ENCODE peak calls at places on chromosomes 7 and 10, in five cellular contexts. One of them, this sample, is unnamed.

GRCh38 chr7:116843373-116843772 is 19.0 kb upstream of the CAPZA2 start:
- DNase-seq in astrocyte of the spinal cord: no peak
- DNase-seq in spleen: no peak
- DNase-seq in hepatocyte: no peak
- DNase-seq in dorsolateral prefrontal cortex: no peak
- DNase-seq in this sample: no peak

GRCh38 chr10:28559661-28560060 is 26.7 kb downstream of the WAC start:
- DNase-seq in spleen: no peak
- DNase-seq in hepatocyte: no peak
- DNase-seq in dorsolateral prefrontal cortex: no peak
- DNase-seq in astrocyte of the spinal cord: no peak
- DNase-seq in this sample: no peak

GRCh38 chr7:149232362-149232761 is 7.1 kb upstream of the ZNF212 start:
- DNase-seq in dorsolateral prefrontal cortex: no peak
- DNase-seq in hepatocyte: no peak
- DNase-seq in astrocyte of the spinal cord: no peak
- DNase-seq in spleen: no peak
- DNase-seq in this sample: no peak

GRCh38 chr10:101843032-101843991 is at the start of gene KCNIP2:
- DNase-seq in spleen: peak; percentile 88
- DNase-seq in dorsolateral prefrontal cortex: peak; percentile 55
- DNase-seq in astrocyte of the spinal cord: no peak
- DNase-seq in hepatocyte: peak; percentile 50
- DNase-seq in this sample: peak; percentile 14

GRCh38 chr10:71367279-71367678 is 29.4 kb upstream of the CDH23 start:
- DNase-seq in spleen: peak; percentile 41
- DNase-seq in astrocyte of the spinal cord: no peak
- DNase-seq in hepatocyte: no peak
- DNase-seq in dorsolateral prefrontal cortex: no peak
- DNase-seq in this sample: no peak

GRCh38 chr7:44257618-44258422 is 57.0 kb downstream of the YKT6 start:
- DNase-seq in astrocyte of the spinal cord: peak; percentile 76
- DNase-seq in hepatocyte: peak; percentile 88
- DNase-seq in spleen: peak; percentile 91
- DNase-seq in dorsolateral prefrontal cortex: peak; percentile 66
- DNase-seq in this sample: peak; percentile 59

GRCh38 chr10:98272690-98273453 is 4.9 kb upstream of the LOXL4 start:
- DNase-seq in spleen: no peak
- DNase-seq in hepatocyte: no peak
- DNase-seq in dorsolateral prefrontal cortex: no peak
- DNase-seq in astrocyte of the spinal cord: no peak
- DNase-seq in this sample: no peak

GRCh38 chr7:36506130-36506794 is 116.6 kb downstream of the ANLN start:
- DNase-seq in hepatocyte: no peak
- DNase-seq in astrocyte of the spinal cord: no peak
- DNase-seq in spleen: no peak
- DNase-seq in dorsolateral prefrontal cortex: no peak
- DNase-seq in this sample: no peak

GRCh38 chr10:4663162-4663992 is 162.6 kb upstream of the AKR1E2 start:
- DNase-seq in dorsolateral prefrontal cortex: no peak
- DNase-seq in hepatocyte: peak; percentile 92
- DNase-seq in astrocyte of the spinal cord: peak; percentile 99
- DNase-seq in spleen: no peak
- DNase-seq in this sample: peak; percentile 84

GRCh38 chr7:66296001-66296521 is 90.9 kb downstream of the TPST1 start:
- DNase-seq in spleen: no peak
- DNase-seq in astrocyte of the spinal cord: peak; percentile 48
- DNase-seq in dorsolateral prefrontal cortex: no peak
- DNase-seq in hepatocyte: no peak
- DNase-seq in this sample: no peak

GRCh38 chr10:46293228-46293627 is 6.4 kb downstream of the ANTXRL start:
- DNase-seq in dorsolateral prefrontal cortex: no peak
- DNase-seq in hepatocyte: no peak
- DNase-seq in spleen: peak; percentile 37
- DNase-seq in astrocyte of the spinal cord: no peak
- DNase-seq in this sample: no peak

GRCh38 chr10:46294641-46295230 is 7.9 kb downstream of the ANTXRL start:
- DNase-seq in spleen: peak; percentile 65
- DNase-seq in astrocyte of the spinal cord: no peak
- DNase-seq in dorsolateral prefrontal cortex: peak; percentile 9
- DNase-seq in hepatocyte: no peak
- DNase-seq in this sample: no peak

GRCh38 chr10:46292573-46293023 is 5.8 kb downstream of the ANTXRL start:
- DNase-seq in dorsolateral prefrontal cortex: no peak
- DNase-seq in spleen: peak; percentile 69
- DNase-seq in hepatocyte: no peak
- DNase-seq in astrocyte of the spinal cord: no peak
- DNase-seq in this sample: no peak

GRCh38 chr10:46291817-46292572 is 5.2 kb downstream of the ANTXRL start:
- DNase-seq in astrocyte of the spinal cord: no peak
- DNase-seq in spleen: peak; percentile 70
- DNase-seq in dorsolateral prefrontal cortex: peak; percentile 28
- DNase-seq in hepatocyte: no peak
- DNase-seq in this sample: no peak

DNA sequence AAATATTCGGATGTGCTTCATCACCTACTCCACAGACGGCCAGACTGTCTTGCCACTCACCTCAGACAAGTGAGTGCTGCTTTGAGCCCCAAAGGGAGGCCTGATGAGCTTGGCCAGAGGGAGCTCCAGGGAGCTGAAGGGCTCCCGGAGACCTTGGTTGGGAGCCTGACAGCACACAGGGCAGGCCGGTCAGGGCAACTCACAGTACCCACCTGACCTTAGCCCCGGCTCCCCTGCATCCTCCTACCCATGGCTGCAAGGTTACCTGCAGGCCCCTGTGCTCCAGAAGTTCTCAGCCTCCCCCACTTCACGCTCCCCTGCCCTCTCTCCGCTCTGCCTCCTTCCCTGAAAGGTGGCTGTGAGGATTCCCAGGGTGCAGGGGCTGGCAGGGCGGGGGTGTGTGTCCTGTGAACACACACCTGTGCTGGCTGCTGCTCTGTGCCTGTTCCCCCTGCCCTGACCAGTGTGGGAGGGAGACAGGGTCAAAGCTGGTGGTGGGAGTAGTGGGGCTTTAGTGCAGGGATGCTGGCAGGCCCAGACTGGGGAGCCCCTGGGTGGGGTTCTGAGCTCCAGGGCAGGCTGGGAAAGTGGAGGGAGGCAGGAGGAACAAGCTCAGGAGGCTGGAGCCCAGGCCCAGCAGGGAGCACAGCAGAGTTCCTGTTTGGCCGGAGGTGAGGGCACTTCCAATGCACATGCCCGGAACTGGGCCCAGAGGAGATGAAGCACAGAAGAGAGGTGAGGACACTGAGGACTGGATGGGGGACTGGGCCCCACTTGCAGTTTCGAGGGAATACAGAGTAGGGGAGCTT is 7.2 kb downstream of the ANTXRL start:
- DNase-seq in dorsolateral prefrontal cortex: peak; percentile 23
- DNase-seq in astrocyte of the spinal cord: no peak
- DNase-seq in hepatocyte: no peak
- DNase-seq in spleen: peak; percentile 75
- DNase-seq in this sample: peak; percentile 77
- TF ChIP-seq CTCF in dorsolateral prefrontal cortex: no peak
- TF ChIP-seq CTCF in astrocyte of the spinal cord: no peak
- TF ChIP-seq CTCF in hepatocyte: peak; percentile 11
- TF ChIP-seq CTCF in spleen: no peak
- TF ChIP-seq CTCF in this sample: peak; percentile 54

GRCh38 chr7:47597379-47597778 is 15.5 kb upstream of the TNS3 start:
- DNase-seq in astrocyte of the spinal cord: no peak
- DNase-seq in hepatocyte: no peak
- DNase-seq in dorsolateral prefrontal cortex: no peak
- DNase-seq in spleen: no peak
- DNase-seq in this sample: no peak

GRCh38 chr7:47594406-47594805 is 12.5 kb upstream of the TNS3 start:
- DNase-seq in astrocyte of the spinal cord: no peak
- DNase-seq in dorsolateral prefrontal cortex: no peak
- DNase-seq in spleen: no peak
- DNase-seq in hepatocyte: no peak
- DNase-seq in this sample: no peak

GRCh38 chr7:47600199-47601118 is 18.5 kb upstream of the TNS3 start:
- DNase-seq in spleen: no peak
- DNase-seq in astrocyte of the spinal cord: peak; percentile 78
- DNase-seq in hepatocyte: no peak
- DNase-seq in dorsolateral prefrontal cortex: no peak
- DNase-seq in this sample: peak; percentile 69

GRCh38 chr7:47601119-47601880 is 19.4 kb upstream of the TNS3 start:
- DNase-seq in astrocyte of the spinal cord: peak; percentile 75
- DNase-seq in spleen: no peak
- DNase-seq in hepatocyte: no peak
- DNase-seq in dorsolateral prefrontal cortex: no peak
- DNase-seq in this sample: peak; percentile 74

DNA sequence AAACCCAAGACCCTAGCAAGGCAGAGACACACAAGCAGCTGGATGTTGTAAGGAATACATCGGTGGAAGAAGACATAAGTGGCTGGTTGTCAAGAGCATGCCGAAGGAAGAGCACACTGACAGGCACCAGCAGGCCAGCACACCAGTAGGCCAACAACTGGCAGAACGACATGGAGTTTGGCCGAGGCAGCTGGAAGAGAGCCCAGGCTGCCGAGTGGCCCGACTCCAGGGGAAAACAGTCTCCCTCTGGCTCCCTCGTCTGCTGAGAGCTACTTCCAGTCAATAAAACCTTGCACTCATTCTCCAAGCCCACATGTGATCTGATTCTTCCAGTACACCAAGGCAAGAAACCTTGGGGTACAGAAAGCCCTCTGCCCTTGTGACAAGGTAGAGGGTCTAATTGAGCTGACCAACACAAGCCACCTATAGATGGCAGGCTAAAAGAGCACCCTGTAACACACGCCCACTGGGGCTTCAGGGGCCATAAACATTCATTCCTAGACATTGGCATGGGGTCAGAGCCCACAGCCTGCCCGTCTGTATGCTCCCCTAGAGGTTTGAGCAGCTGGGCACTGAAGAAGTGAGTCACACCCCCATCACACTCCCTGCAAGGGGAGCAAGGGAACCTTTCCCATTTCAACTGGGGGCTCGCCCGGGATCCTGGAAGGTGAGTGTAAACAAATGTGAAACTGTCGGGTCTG is 14.7 kb upstream of the TNS3 start:
- DNase-seq in dorsolateral prefrontal cortex: peak; percentile 64
- DNase-seq in spleen: no peak
- DNase-seq in hepatocyte: no peak
- DNase-seq in astrocyte of the spinal cord: no peak
- DNase-seq in this sample: peak; percentile 64
- TF ChIP-seq CTCF in dorsolateral prefrontal cortex: no peak
- TF ChIP-seq CTCF in spleen: no peak
- TF ChIP-seq CTCF in hepatocyte: no peak
- TF ChIP-seq CTCF in astrocyte of the spinal cord: no peak
- TF ChIP-seq CTCF in this sample: no peak

DNA sequence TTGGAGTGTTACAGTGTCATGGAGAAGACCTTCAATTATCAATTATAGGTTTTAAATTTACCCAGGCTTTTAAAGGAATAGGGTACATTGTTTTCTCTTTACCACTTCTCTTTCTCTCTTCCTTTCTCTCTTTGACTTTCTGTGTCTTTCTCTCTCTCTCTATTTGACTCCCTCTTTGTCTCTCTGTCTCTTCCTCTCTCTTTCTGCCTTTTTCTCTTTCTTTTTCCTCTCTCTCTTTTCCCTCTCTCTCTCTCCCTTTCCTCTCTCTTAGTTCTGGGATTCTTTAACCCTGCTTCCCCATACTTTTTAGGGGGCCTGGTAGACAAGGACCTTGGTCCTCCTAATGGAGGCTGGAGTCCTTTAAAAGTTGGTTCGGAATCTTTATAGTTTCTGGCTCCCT is 15.9 kb upstream of the GHITM start:
- DNase-seq in astrocyte of the spinal cord: no peak
- DNase-seq in hepatocyte: no peak
- DNase-seq in dorsolateral prefrontal cortex: no peak
- DNase-seq in spleen: no peak
- DNase-seq in this sample: no peak
- TF ChIP-seq CTCF in astrocyte of the spinal cord: no peak
- TF ChIP-seq CTCF in hepatocyte: no peak
- TF ChIP-seq CTCF in dorsolateral prefrontal cortex: no peak
- TF ChIP-seq CTCF in spleen: no peak
- TF ChIP-seq CTCF in this sample: no peak

GRCh38 chr10:121974535-121975294 is at the start of gene NSMCE4A:
- DNase-seq in astrocyte of the spinal cord: peak; percentile 69
- DNase-seq in spleen: peak; percentile 95
- DNase-seq in dorsolateral prefrontal cortex: peak; percentile 67
- DNase-seq in hepatocyte: peak; percentile 90
- DNase-seq in this sample: peak; percentile 75
- TF ChIP-seq CTCF in astrocyte of the spinal cord: no peak
- TF ChIP-seq CTCF in spleen: peak; percentile 57
- TF ChIP-seq CTCF in dorsolateral prefrontal cortex: no peak
- TF ChIP-seq CTCF in hepatocyte: no peak
- TF ChIP-seq CTCF in this sample: no peak

DNA sequence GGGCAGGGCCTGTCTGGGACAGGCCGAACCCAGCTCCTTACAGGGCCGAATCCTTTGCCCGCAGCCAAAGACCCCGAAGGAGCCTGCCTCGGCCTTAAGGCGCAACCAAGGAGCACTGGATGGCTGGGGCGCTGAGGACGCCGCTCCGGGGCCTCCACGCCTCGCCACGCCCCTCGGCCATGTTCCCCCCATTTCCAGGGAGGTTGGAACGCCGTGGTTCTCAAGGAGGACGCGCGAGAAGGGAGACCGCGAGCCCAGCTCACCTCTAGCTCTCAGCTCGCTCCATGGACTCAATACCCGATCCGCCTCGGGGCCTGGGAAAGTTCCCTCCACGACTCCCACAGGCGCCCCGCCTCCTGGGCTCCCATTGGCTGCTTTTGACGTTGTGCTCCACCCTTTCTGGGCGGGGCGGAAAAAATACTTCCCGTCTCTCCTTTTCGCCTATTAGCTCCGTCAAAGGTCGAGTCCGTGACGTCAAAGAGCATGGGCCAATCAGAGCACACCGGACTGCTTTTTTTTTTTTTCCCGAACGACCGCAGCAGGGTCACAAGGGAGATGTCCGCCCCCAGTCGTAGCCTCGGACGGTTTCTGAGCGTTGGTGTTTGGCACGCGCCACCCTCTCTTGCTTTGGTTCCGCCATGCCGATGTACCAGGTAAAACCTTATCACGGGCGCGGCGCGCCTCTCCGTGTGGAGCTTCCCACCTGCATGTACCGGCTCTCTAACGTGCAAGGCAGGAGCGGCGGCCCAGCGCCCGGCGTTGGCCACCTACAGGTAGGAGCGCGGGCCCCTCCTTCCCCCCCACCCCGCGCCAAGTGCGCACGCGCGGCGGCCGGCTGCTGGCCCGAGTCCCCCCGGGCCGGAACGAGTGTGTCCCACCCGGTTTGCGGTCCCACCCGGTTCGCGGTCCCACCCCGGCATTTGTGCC is 305.7 kb downstream of the TYW1 start:
- DNase-seq in spleen: peak; percentile 98
- DNase-seq in astrocyte of the spinal cord: peak; percentile 99
- DNase-seq in hepatocyte: peak; percentile 99
- DNase-seq in dorsolateral prefrontal cortex: peak; percentile 99
- DNase-seq in this sample: peak; percentile 94
- TF ChIP-seq CTCF in spleen: peak; percentile 46
- TF ChIP-seq CTCF in astrocyte of the spinal cord: peak; percentile 23
- TF ChIP-seq CTCF in hepatocyte: peak; percentile 36
- TF ChIP-seq CTCF in dorsolateral prefrontal cortex: peak; percentile 54
- TF ChIP-seq CTCF in this sample: peak; percentile 31

This sample was measured in Calu3.